ENCODE peak calls at places on chromosomes 6 and 20, in seven cellular contexts. L, K, Q, S, X, J and G are unnamed samples.

GRCh38 chr6:131643262-131643631 is 6.1 kb downstream of the ENPP3 start:
- DNase-seq in J (no peak), Q (no peak), X (no peak), L (no peak), S (no peak), K (no peak), G (no peak)

GRCh38 chr20:18133962-18134361 is 3.7 kb upstream of the KAT14 start:
- DNase-seq in Q (no peak), L (no peak), J (no peak), S (no peak), K (no peak), X (no peak), G (no peak)

GRCh38 chr6:148700047-148700712 is 46.6 kb upstream of the UST start:
- DNase-seq in S (peak; percentile 31), Q (no peak), J (no peak), L (no peak), K (no peak), X (no peak), G (no peak)

GRCh38 chr6:73134588-73134987 is 90.7 kb downstream of the KHDC1L start:
- DNase-seq in X (no peak), Q (no peak), J (no peak), K (peak; percentile 96), S (peak; percentile 55), L (no peak), G (peak; percentile 23)

GRCh38 chr6:68777956-68778355 is 142.9 kb downstream of the ADGRB3 start:
- DNase-seq in S (no peak), K (no peak), Q (peak; percentile 5), J (no peak), X (no peak), L (peak; percentile 0), G (no peak)

GRCh38 chr20:41141153-41141815 is 3.9 kb downstream of the PLCG1 start:
- DNase-seq in X (no peak), Q (no peak), K (no peak), J (no peak), L (no peak), S (no peak), G (peak; percentile 41)

GRCh38 chr6:111865909-111866546 is 7.2 kb downstream of the FYN start:
- DNase-seq in X (no peak), Q (no peak), K (no peak), S (no peak), L (no peak), J (no peak), G (no peak)

GRCh38 chr20:6044102-6044501 is 9.8 kb downstream of the LRRN4 start:
- DNase-seq in X (no peak), S (no peak), Q (no peak), K (peak; percentile 25), J (no peak), L (no peak), G (peak; percentile 17)

GRCh38 chr6:46888031-46888430 is 33.7 kb downstream of the ADGRF5 start:
- DNase-seq in Q (peak; percentile 15), L (no peak), S (no peak), K (no peak), X (no peak), J (no peak), G (no peak)

GRCh38 chr20:61869750-61870507 is 195.8 kb downstream of the TAF4 start:
- DNase-seq in S (no peak), L (no peak), J (no peak), K (no peak), Q (no peak), X (no peak), G (no peak)

GRCh38 chr20:36400901-36401300 is 94.8 kb downstream of the DLGAP4 start:
- DNase-seq in J (no peak), K (peak; percentile 40), L (no peak), S (no peak), X (no peak), Q (no peak), G (no peak)

GRCh38 chr20:11178946-11179654 is 505.3 kb upstream of the JAG1 start:
- DNase-seq in Q (peak; percentile 92), J (no peak), L (peak; percentile 24), S (no peak), X (no peak), K (no peak), G (no peak)

GRCh38 chr6:12525276-12525675 is 191.3 kb upstream of the PHACTR1 start:
- DNase-seq in K (no peak), Q (no peak), L (no peak), J (no peak), S (no peak), X (no peak), G (no peak)

GRCh38 chr6:108751851-108752732 is 96.1 kb upstream of the ARMC2 start:
- DNase-seq in X (no peak), S (no peak), L (no peak), K (no peak), Q (no peak), J (no peak), G (no peak)